ENCODE peak calls at places on chromosomes 3 and 15, in five cellular contexts. B, P, L, M and K are unnamed samples.

GRCh38 chr3:43345877-43346276 is 59.5 kb downstream of the SNRK start:
- DNase-seq in P (no peak), B (peak), M (peak), L (no peak), K (no peak)

GRCh38 chr3:14410501-14411165 is 8.2 kb downstream of the SLC6A6 start:
- DNase-seq in B (peak), M (peak), L (peak), P (no peak), K (no peak)

GRCh38 chr3:48405343-48405881 is 24.5 kb downstream of the PLXNB1 start:
- DNase-seq in M (no peak), B (no peak), L (no peak), P (no peak), K (no peak)

GRCh38 chr3:32780735-32781210 is 37.0 kb upstream of the TRIM71 start:
- DNase-seq in B (no peak), L (no peak), P (peak), M (peak), K (no peak)

GRCh38 chr3:177525987-177526712 is 328.9 kb upstream of the TBL1XR1 start:
- DNase-seq in P (no peak), B (no peak), L (peak), M (peak), K (no peak)

GRCh38 chr3:186965141-186965879 is 35.0 kb downstream of the ST6GAL1 start:
- DNase-seq in B (peak), M (peak), P (no peak), L (no peak), K (peak)

GRCh38 chr3:4981688-4982494 is 2.7 kb downstream of the BHLHE40 start:
- DNase-seq in P (peak), M (peak), B (no peak), L (no peak), K (no peak)

GRCh38 chr3:171458056-171458856 is 1.9 kb downstream of the TNIK start:
- DNase-seq in P (peak), M (no peak), B (peak), L (no peak), K (peak)

GRCh38 chr3:60365360-60365759 is 885.9 kb downstream of the FHIT start:
- DNase-seq in M (no peak), B (peak), L (no peak), P (no peak), K (peak)

GRCh38 chr3:185272051-185272450 is 18.2 kb upstream of the EHHADH start:
- DNase-seq in B (no peak), P (no peak), M (no peak), L (no peak), K (no peak)

GRCh38 chr3:78818161-78818985 is 949.4 kb downstream of the ROBO1 start:
- DNase-seq in P (no peak), L (no peak), M (no peak), B (no peak), K (no peak)

GRCh38 chr3:195258449-195259145 is 12.4 kb downstream of the XXYLT1 start:
- DNase-seq in P (no peak), L (no peak), M (no peak), B (peak), K (no peak)

GRCh38 chr3:159340877-159341500 is 539.1 kb downstream of the MFSD1 start:
- DNase-seq in M (no peak), P (no peak), B (no peak), L (no peak), K (no peak)

GRCh38 chr3:39990532-39990931 is 181.1 kb downstream of the MYRIP start:
- DNase-seq in B (peak), P (peak), L (peak), M (peak), K (no peak)

GRCh38 chr3:124768812-124769211 is 38.6 kb downstream of the UMPS start:
- DNase-seq in B (no peak), M (peak), L (no peak), P (peak), K (no peak)

GRCh38 chr15:77685082-77685815 is 52.5 kb upstream of the LINGO1 start:
- DNase-seq in M (no peak), B (no peak), L (no peak), P (no peak), K (no peak)

GRCh38 chr3:19065027-19065426 is 83.3 kb upstream of the KCNH8 start:
- DNase-seq in L (no peak), P (no peak), M (no peak), B (peak), K (peak)

GRCh38 chr15:58536414-58536813 is 104.6 kb downstream of the LIPC start:
- DNase-seq in L (no peak), B (no peak), P (no peak), M (no peak), K (no peak)

GRCh38 chr15:45126535-45127158 is 3.0 kb downstream of the DUOXA1 start:
- DNase-seq in P (peak), M (peak), B (peak), L (no peak), K (no peak)

GRCh38 chr15:95680693-95681092 is 649.8 kb upstream of the NR2F2 start:
- DNase-seq in B (no peak), P (no peak), M (no peak), L (no peak), K (no peak)

GRCh38 chr15:63189955-63190691 is 717 bp downstream of the RAB8B start:
- DNase-seq in P (no peak), B (no peak), M (peak), L (no peak), K (no peak)